ENCODE peak calls at places on chromosomes 1 and 21, in five cellular contexts. K is uterus, R is GF-D8, U is T47D, L is G401. Y is an unnamed sample.

GRCh38 chr1:10168912-10169514 is 41.4 kb upstream of the KIF1B start:
- DNase-seq in K (no peak), R (no peak), U (no peak), L (no peak), Y (peak)

GRCh38 chr21:15706686-15707085 is 23.1 kb upstream of the USP25 start:
- DNase-seq in K (no peak), R (no peak), U (peak), L (no peak), Y (peak)

GRCh38 chr1:115911298-115911697 is 65.0 kb upstream of the SLC22A15 start:
- DNase-seq in K (no peak), R (no peak), U (peak), L (no peak), Y (no peak)

GRCh38 chr1:237059244-237059643 is 17.3 kb downstream of the RYR2 start:
- DNase-seq in K (no peak), R (no peak), U (no peak), L (no peak), Y (no peak)

GRCh38 chr1:206734499-206735142 is 36.0 kb upstream of the IL19 start:
- DNase-seq in K (peak), R (no peak), U (peak), L (peak), Y (no peak)

GRCh38 chr1:146019225-146020057 is 2.1 kb downstream of the HJV start:
- DNase-seq in K (no peak), R (no peak), U (no peak), L (no peak), Y (no peak)

GRCh38 chr1:244326757-244327156 is 125.0 kb downstream of the ADSS2 start:
- DNase-seq in K (no peak), R (no peak), U (peak), L (no peak), Y (no peak)

GRCh38 chr1:88888755-88889154 is 2.6 kb downstream of the GTF2B start:
- DNase-seq in K (no peak), R (no peak), U (no peak), L (no peak), Y (no peak)

GRCh38 chr1:202291961-202292712 is 49.6 kb downstream of the UBE2T start:
- DNase-seq in K (no peak), R (no peak), U (peak), L (no peak), Y (no peak)

GRCh38 chr1:54053745-54054437 is 483 bp downstream of the TCEANC2 start:
- DNase-seq in K (no peak), R (no peak), U (peak), L (no peak), Y (peak)

GRCh38 chr1:172668097-172668496 is 9.2 kb downstream of the FASLG start:
- DNase-seq in K (no peak), R (no peak), U (no peak), L (no peak), Y (no peak)

GRCh38 chr1:183027031-183027430 is 3.8 kb downstream of the LAMC1 start:
- DNase-seq in K (no peak), R (no peak), U (no peak), L (no peak), Y (no peak)

GRCh38 chr1:93910305-93910704 is 1.1 kb upstream of the GCLM start:
- DNase-seq in K (no peak), R (no peak), U (no peak), L (no peak), Y (no peak)

GRCh38 chr1:153400244-153400643 is 9.4 kb upstream of the S100A8 start:
- DNase-seq in K (no peak), R (no peak), U (no peak), L (no peak), Y (no peak)

GRCh38 chr1:117565745-117566455 is 39.9 kb upstream of the TENT5C start:
- DNase-seq in K (no peak), R (no peak), U (no peak), L (peak), Y (no peak)

GRCh38 chr1:18637553-18637960 is 6.9 kb downstream of the PAX7 start:
- DNase-seq in K (no peak), R (no peak), U (no peak), L (no peak), Y (no peak)

GRCh38 chr1:116075981-116076380 is 35.2 kb upstream of the MAB21L3 start:
- DNase-seq in K (no peak), R (no peak), U (no peak), L (no peak), Y (no peak)

GRCh38 chr1:64343105-64343960 is 126.6 kb upstream of the CACHD1 start:
- DNase-seq in K (no peak), R (no peak), U (peak), L (no peak), Y (no peak)

GRCh38 chr1:243731301-243731891 is 118.6 kb downstream of the AKT3 start:
- DNase-seq in K (no peak), R (no peak), U (no peak), L (no peak), Y (peak)

GRCh38 chr1:18997508-18997907 is 41.0 kb upstream of the IFFO2 start:
- DNase-seq in K (no peak), R (no peak), U (no peak), L (no peak), Y (no peak)

GRCh38 chr1:231348442-231348841 is 10.3 kb downstream of the SPRTN start:
- DNase-seq in K (no peak), R (no peak), U (no peak), L (no peak), Y (no peak)

GRCh38 chr21:41373253-41373652 is 11.4 kb downstream of the MX2 start:
- DNase-seq in K (no peak), R (no peak), U (no peak), L (no peak), Y (no peak)

GRCh38 chr21:32337206-32337605 is 38.6 kb downstream of the MRAP start:
- DNase-seq in K (no peak), R (no peak), U (no peak), L (no peak), Y (no peak)

GRCh38 chr1:23551849-23552248 is 7.5 kb downstream of the ID3 start:
- DNase-seq in K (no peak), R (no peak), U (no peak), L (no peak), Y (no peak)